ENCODE peak calls at places on chromosome 13, in five cellular contexts. C is sigmoid colon, R is transverse colon, P is HL-60, Q is stomach. V is an unnamed sample.

GRCh38 chr13:113105032-113105993 is at the start of gene F7:
- DNase-seq in C (no peak), R (peak; percentile 17), P (no peak), Q (no peak), V (no peak)

GRCh38 chr13:101297794-101298193 is 118.5 kb downstream of the NALCN start:
- DNase-seq in C (no peak), R (no peak), P (no peak), Q (no peak), V (no peak)

GRCh38 chr13:20161275-20161950 is 561 bp upstream of the GJA3 start:
- DNase-seq in C (no peak), R (peak; percentile 39), P (no peak), Q (no peak), V (peak; percentile 89)

GRCh38 chr13:37666036-37666435 is 67.5 kb upstream of the POSTN start:
- DNase-seq in C (no peak), R (no peak), P (no peak), Q (no peak), V (no peak)

GRCh38 chr13:26220575-26220974 is 1.5 kb downstream of the RNF6 start:
- DNase-seq in C (no peak), R (no peak), P (no peak), Q (no peak), V (no peak)

GRCh38 chr13:50521750-50522149 is 321.7 kb downstream of the DLEU7 start:
- DNase-seq in C (no peak), R (no peak), P (no peak), Q (no peak), V (no peak)

GRCh38 chr13:49814551-49815270 is 22.2 kb upstream of the KPNA3 start:
- DNase-seq in C (no peak), R (no peak), P (no peak), Q (no peak), V (no peak)

GRCh38 chr13:67619346-67619745 is 389.2 kb upstream of the PCDH9 start:
- DNase-seq in C (no peak), R (no peak), P (no peak), Q (no peak), V (no peak)

GRCh38 chr13:108342369-108343289 is 73.1 kb downstream of the TNFSF13B start:
- DNase-seq in C (no peak), R (no peak), P (no peak), Q (no peak), V (no peak)

GRCh38 chr13:86601351-86601750 is 802.1 kb upstream of the SLITRK6 start:
- DNase-seq in C (no peak), R (no peak), P (no peak), Q (no peak), V (no peak)

GRCh38 chr13:79404361-79404760 is 1.7 kb downstream of the RBM26 start:
- DNase-seq in C (no peak), R (no peak), P (no peak), Q (no peak), V (no peak)

GRCh38 chr13:102878491-102878890 is 32.7 kb downstream of the ERCC5 start:
- DNase-seq in C (no peak), R (no peak), P (no peak), Q (no peak), V (no peak)

GRCh38 chr13:78659450-78660110 is 625 bp upstream of the OBI1 start:
- DNase-seq in C (no peak), R (no peak), P (no peak), Q (no peak), V (no peak)

GRCh38 chr13:99982021-99982740 is 597 bp downstream of the ZIC2 start:
- DNase-seq in C (no peak), R (no peak), P (no peak), Q (no peak), V (no peak)

GRCh38 chr13:39036212-39036611 is 1.7 kb downstream of the PROSER1 start:
- DNase-seq in C (no peak), R (peak; percentile 21), P (peak; percentile 66), Q (no peak), V (peak; percentile 37)

GRCh38 chr13:109781384-109782065 is 4.9 kb downstream of the IRS2 start:
- DNase-seq in C (no peak), R (no peak), P (no peak), Q (peak; percentile 47), V (peak; percentile 63)

GRCh38 chr13:20002766-20003165 is 44.2 kb downstream of the ZMYM2 start:
- DNase-seq in C (no peak), R (no peak), P (no peak), Q (no peak), V (no peak)

GRCh38 chr13:105874808-105875207 is 660.7 kb downstream of the EFNB2 start:
- DNase-seq in C (no peak), R (no peak), P (no peak), Q (no peak), V (no peak)

GRCh38 chr13:49220035-49220855 is at the start of gene MLNR:
- DNase-seq in C (no peak), R (no peak), P (no peak), Q (no peak), V (peak; percentile 38)

GRCh38 chr13:75398072-75398471 is 83.9 kb downstream of the TBC1D4 start:
- DNase-seq in C (no peak), R (no peak), P (no peak), Q (no peak), V (no peak)

GRCh38 chr13:78638216-78638615 is 20.7 kb downstream of the OBI1 start:
- DNase-seq in C (no peak), R (no peak), P (no peak), Q (no peak), V (no peak)

GRCh38 chr13:37995052-37995451 is 125.5 kb upstream of the TRPC4 start:
- DNase-seq in C (no peak), R (no peak), P (no peak), Q (no peak), V (no peak)

GRCh38 chr13:106291006-106291405 is 244.5 kb downstream of the EFNB2 start:
- DNase-seq in C (no peak), R (no peak), P (no peak), Q (no peak), V (no peak)

GRCh38 chr13:113053376-113053775 is 52.2 kb upstream of the F7 start:
- DNase-seq in C (no peak), R (no peak), P (no peak), Q (no peak), V (no peak)

GRCh38 chr13:39575641-39576238 is 27.3 kb downstream of the LHFPL6 start:
- DNase-seq in C (no peak), R (no peak), P (no peak), Q (no peak), V (peak; percentile 18)

GRCh38 chr13:100068532-100068931 is 20.4 kb upstream of the PCCA start:
- DNase-seq in C (no peak), R (no peak), P (no peak), Q (no peak), V (no peak)

GRCh38 chr13:30173301-30173605 is 134.1 kb downstream of the KATNAL1 start:
- DNase-seq in C (no peak), R (no peak), P (no peak), Q (no peak), V (no peak)

GRCh38 chr13:97631158-97631557 is 197.2 kb downstream of the RAP2A start:
- DNase-seq in C (no peak), R (no peak), P (no peak), Q (no peak), V (no peak)

GRCh38 chr13:72638059-72638815 is 89.2 kb downstream of the MZT1 start:
- DNase-seq in C (no peak), R (no peak), P (no peak), Q (no peak), V (no peak)
- H3K27ac ChIP-seq in C (no peak overlapping the region), R (no peak overlapping the region), P (no peak overlapping the region), Q (no peak overlapping the region), V (no peak overlapping the region)

GRCh38 chr13:64423467-64423866 is 2806.7 kb downstream of the PCDH9 start:
- DNase-seq in C (no peak), R (no peak), P (no peak), Q (no peak), V (no peak)
- TF ChIP-seq POLR2AphosphoS5 in C (no peak), R (no peak), P (no peak), Q (no peak), V (no peak)

DNA sequence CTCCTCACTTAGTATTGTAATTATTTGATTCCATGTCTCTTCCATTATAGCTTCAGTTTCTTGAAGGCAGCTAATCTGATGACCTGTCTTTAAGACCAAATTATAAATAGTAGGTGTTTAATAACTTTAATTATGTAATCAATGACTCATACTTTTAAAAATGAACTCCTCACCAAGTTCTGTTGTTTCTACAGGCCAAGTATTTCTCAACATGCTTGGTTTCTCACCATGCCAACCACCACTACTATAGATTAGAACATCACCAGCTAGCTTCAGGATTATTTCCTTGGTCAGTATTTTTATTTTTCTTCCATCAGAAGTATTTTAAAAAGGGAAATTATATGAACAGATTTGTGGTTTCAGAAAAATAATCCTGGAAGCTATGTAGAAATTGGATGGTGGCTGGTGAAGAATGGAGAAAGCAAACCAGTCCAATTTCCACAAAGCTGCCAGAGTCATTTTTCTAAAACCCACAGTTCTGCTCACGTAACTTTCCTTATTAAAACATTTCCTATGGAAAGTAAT is 237.7 kb upstream of the DACH1 start:
- DNase-seq in C (no peak), R (no peak), P (peak; percentile 0), Q (no peak), V (no peak)
- H3K27ac ChIP-seq in C (no peak overlapping the region), R (no peak overlapping the region), P (no peak overlapping the region), Q (no peak overlapping the region), V (no peak overlapping the region)

GRCh38 chr13:94705081-94705751 is 7.1 kb downstream of the SOX21 start:
- DNase-seq in C (no peak), R (no peak), P (no peak), Q (no peak), V (peak; percentile 46)

GRCh38 chr13:94703721-94704314 is 8.5 kb downstream of the SOX21 start:
- DNase-seq in C (no peak), R (no peak), P (no peak), Q (no peak), V (no peak)

GRCh38 chr13:94703271-94703670 is 9.1 kb downstream of the SOX21 start:
- DNase-seq in C (no peak), R (no peak), P (no peak), Q (no peak), V (peak; percentile 50)

GRCh38 chr13:94706101-94706853 is 6.1 kb downstream of the SOX21 start:
- DNase-seq in C (no peak), R (no peak), P (no peak), Q (no peak), V (no peak)

DNA sequence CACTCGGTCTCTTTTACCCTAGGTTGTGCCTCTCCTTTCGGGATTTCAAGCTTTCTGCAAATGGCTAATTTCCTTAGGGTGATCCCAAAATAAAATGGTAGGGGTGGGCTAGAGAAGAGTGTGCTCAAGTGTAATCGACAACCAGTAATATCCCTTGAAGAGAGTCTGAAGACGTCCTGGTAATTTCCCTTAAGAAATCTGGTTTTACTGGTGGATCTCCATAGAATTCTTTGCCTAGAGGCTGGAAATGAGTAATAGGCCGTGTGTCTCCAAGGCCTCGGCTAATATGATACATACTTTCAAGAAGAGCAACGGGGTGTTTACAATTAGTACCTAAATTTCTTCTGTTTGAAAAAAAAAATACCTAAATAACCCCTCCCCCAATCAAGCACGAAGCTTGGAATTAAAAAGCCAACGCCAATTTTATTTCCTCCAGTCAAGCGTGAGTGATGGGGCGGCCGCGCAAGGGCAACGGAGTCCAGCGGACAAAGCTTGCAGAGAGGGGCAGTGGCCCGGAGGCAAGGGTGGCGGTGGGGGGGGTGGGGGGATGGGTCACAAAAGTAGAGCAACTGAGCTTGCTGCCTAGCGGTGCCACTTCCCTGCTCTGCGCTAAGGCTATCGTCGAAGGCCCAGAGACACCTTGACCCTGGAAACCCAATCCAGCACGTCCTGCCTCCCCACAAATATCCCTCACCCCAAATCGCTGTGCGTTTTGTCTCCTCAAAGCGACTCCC is 7.8 kb downstream of the SOX21 start:
- DNase-seq in C (no peak), R (no peak), P (no peak), Q (no peak), V (peak; percentile 31)
- TF ChIP-seq POLR2AphosphoS5 in C (no peak), R (no peak), P (no peak), Q (no peak), V (no peak)